ENCODE peak calls at places on chromosome 19, in seven cellular contexts. Y is OCI-LY7, E is neural progenitor cell, J is SK-N-SH, V is GM23248, W is HCT116, Q is hepatocyte. T is an unnamed sample. For H3K4me1, the result is how much of the 10 kb centered on the place peaks cover.

GRCh38 chr19:53511933-53512374 is 26.0 kb upstream of the ZNF331 start:
- DNase-seq in Y (peak), E (peak), J (peak), V (peak), W (peak), Q (peak), T (peak)

GRCh38 chr19:1627194-1627593 is 21.9 kb upstream of the UQCR11 start:
- DNase-seq in Y (no peak), E (no peak), J (no peak), V (no peak), W (no peak), Q (no peak), T (no peak)

GRCh38 chr19:42553292-42554045 is 25.2 kb upstream of the CEACAM1 start:
- DNase-seq in Y (no peak), E (no peak), J (no peak), V (peak), W (no peak), Q (no peak), T (peak)

GRCh38 chr19:39140594-39140993 is 15.0 kb downstream of the PAK4 start:
- DNase-seq in Y (no peak), E (no peak), J (no peak), V (no peak), W (no peak), Q (no peak), T (no peak)

GRCh38 chr19:10776900-10777650 is 58.9 kb downstream of the TMED1 start:
- DNase-seq in Y (peak), E (no peak), J (no peak), V (no peak), W (no peak), Q (no peak), T (no peak)

GRCh38 chr19:12293771-12294307 is 844 bp downstream of the ZNF44 start:
- DNase-seq in Y (peak), E (peak), J (peak), V (peak), W (peak), Q (peak), T (peak)

GRCh38 chr19:50321831-50322230 is 7.3 kb downstream of the KCNC3 start:
- DNase-seq in Y (no peak), E (no peak), J (no peak), V (no peak), W (no peak), Q (no peak), T (no peak)

GRCh38 chr19:11554160-11554559 is 4.9 kb downstream of the ELOF1 start:
- DNase-seq in Y (peak), E (no peak), J (no peak), V (no peak), W (no peak), Q (no peak), T (no peak)

GRCh38 chr19:21321996-21322395 is 7.2 kb downstream of the ZNF708 start:
- DNase-seq in Y (no peak), E (no peak), J (no peak), V (peak), W (no peak), Q (no peak), T (no peak)

GRCh38 chr19:50329146-50329925 is at the start of gene KCNC3:
- DNase-seq in Y (peak), E (peak), J (peak), V (peak), W (peak), Q (peak), T (peak)

GRCh38 chr19:45104658-45105384 is 11.8 kb downstream of the PPP1R37 start:
- DNase-seq in Y (no peak), E (no peak), J (no peak), V (no peak), W (no peak), Q (no peak), T (no peak)

GRCh38 chr19:44846455-44847143 is 502 bp downstream of the NECTIN2 start:
- DNase-seq in Y (no peak), E (peak), J (peak), V (peak), W (no peak), Q (peak), T (no peak)

GRCh38 chr19:2700660-2701360 is 1.7 kb downstream of the GNG7 start:
- DNase-seq in Y (peak), E (no peak), J (no peak), V (no peak), W (no peak), Q (no peak), T (no peak)

GRCh38 chr19:12496480-12496879 is 11.9 kb upstream of the ZNF709 start:
- DNase-seq in Y (no peak), E (no peak), J (no peak), V (no peak), W (no peak), Q (no peak), T (no peak)

GRCh38 chr19:1956868-1957492 is 16.0 kb downstream of the CSNK1G2 start:
- DNase-seq in Y (no peak), E (peak), J (no peak), V (no peak), W (no peak), Q (no peak), T (no peak)

GRCh38 chr19:49502866-49503581 is 6.8 kb downstream of the RPS11 start:
- DNase-seq in Y (peak), E (peak), J (peak), V (peak), W (peak), Q (peak), T (peak)

GRCh38 chr19:35545855-35546381 is 492 bp downstream of the TMEM147 start:
- DNase-seq in Y (peak), E (no peak), J (peak), V (peak), W (no peak), Q (peak), T (peak)

GRCh38 chr19:1285737-1286360 is at the start of gene EFNA2:
- DNase-seq in Y (no peak), E (peak), J (peak), V (no peak), W (no peak), Q (peak), T (no peak)

DNA sequence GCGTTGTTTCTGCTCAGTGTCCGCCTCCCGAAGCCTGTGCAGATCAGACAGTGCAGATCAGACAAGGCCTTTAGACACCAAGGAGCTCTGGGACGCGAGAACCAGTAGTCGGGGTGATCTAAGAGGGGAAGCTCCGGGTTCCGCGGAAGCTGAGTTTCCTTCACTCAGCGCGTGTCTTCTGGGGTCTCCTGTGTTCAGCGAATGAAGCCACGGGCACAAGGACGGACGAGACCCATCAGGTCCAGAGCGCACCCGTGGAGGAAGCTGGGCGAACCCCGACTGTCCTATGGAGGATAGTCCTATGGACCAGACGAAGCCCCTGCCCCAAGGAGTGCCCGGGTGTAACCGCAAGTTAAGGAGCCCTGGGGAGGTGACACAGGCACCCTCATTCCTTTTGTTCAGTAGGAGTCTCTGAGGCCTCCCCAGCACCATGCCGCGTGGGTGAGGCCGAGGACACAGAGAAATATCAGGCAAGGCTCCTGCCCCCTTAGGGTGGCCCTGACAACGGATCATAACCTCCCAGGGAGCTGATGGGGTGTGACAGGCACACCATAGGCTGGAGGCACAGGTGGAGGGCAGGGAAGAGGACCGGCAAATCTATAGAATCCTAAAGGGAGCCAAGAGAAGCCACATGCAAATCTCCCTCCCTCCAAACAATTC is 614 bp upstream of the TMEM238 start:
- DNase-seq in Y (peak), E (no peak), J (peak), V (peak), W (no peak), Q (no peak), T (no peak)
- TF ChIP-seq EZH2phosphoT487 in Y (no peak), E (no peak), J (no peak), V (no peak), W (no peak), Q (no peak), T (no peak)

DNA sequence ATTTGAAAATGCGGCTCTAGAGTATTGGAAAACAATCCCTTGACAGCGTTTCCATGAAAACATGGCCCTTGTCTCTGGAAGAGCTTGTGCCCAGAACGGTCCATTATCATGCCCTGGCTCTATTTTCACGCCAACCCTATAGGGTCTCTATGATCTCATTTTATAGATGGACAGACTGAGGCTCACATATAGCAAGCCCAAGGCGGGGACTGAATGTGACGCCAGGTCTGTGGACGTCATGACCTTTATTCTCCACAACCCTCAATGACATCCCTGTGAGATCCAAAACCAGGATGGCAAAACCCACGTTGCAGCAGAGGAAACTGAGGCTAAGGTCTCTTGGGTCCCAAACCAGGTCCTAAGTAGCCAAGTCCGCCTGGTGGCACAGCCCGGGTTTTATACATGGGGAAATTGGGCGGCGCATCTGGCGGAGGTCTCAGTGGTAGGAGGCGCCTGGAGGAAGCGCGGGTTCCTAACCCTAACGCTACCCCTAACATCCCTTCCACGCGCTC is 425 bp upstream of the COLGALT1 start:
- DNase-seq in Y (no peak), E (no peak), J (no peak), V (no peak), W (no peak), Q (no peak), T (no peak)
- H3K4me3 ChIP-seq in Y (peak), E (peak), J (peak), V (peak), W (peak), Q (no peak), T (peak)

GRCh38 chr19:13834308-13834790 is 39.1 kb downstream of the ZSWIM4 start:
- DNase-seq in Y (no peak), E (no peak), J (no peak), V (peak), W (no peak), Q (peak), T (peak)
- H3K4me1 ChIP-seq in Y (half or more), E (under half), J (under half), V (under half), W (half or more), Q (under half), T (half or more)

DNA sequence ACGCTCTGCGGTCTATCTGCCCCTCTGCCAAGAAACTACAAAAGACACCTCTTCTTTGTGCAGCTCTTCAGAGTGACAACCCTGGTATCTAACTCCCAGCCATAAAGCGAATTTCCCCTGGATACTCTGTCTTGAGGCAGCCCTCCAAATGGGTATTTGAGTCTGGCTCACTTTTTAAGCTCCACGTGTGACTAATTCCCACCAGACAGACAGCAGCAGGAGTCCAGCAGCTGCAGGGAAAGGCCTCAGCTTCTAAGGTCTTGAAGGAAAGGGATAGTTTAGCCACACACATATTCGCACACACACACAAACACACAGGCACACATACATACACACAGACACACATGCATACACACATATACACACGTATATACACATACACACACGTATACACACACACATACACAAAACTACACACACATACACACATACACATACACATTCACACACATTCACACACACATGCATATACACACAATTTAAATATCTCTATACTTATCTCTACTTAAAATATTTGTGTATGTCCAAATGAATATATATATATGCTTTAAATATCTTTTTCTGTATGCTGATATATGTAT is 188.8 kb downstream of the TSHZ3 start:
- DNase-seq in Y (no peak), E (no peak), J (no peak), V (peak), W (no peak), Q (no peak), T (no peak)
- TF ChIP-seq EZH2phosphoT487 in Y (no peak), E (no peak), J (no peak), V (no peak), W (no peak), Q (no peak), T (no peak)

T was measured in PC-3.